ENCODE peak calls at places on chromosomes 1 and 21, in five cellular contexts. Q, Y, O, W and V are unnamed samples. For H3K4me1, the result is how much of the 10 kb centered on the place peaks cover.

GRCh38 chr1:10625554-10625953 is 150.8 kb downstream of the PEX14 start:
- DNase-seq in Q (peak), O (no peak), Y (no peak), W (no peak), V (peak)

GRCh38 chr1:190320952-190321351 is 156.7 kb downstream of the BRINP3 start:
- DNase-seq in W (no peak), Q (no peak), O (no peak), Y (no peak), V (no peak)

GRCh38 chr21:16124397-16125130 is 394.8 kb downstream of the USP25 start:
- DNase-seq in W (no peak), Y (no peak), Q (no peak), O (no peak), V (no peak)

GRCh38 chr21:17238468-17238867 is 274.4 kb upstream of the CXADR start:
- DNase-seq in Y (no peak), W (no peak), O (no peak), Q (no peak), V (no peak)

GRCh38 chr1:64967381-64967780 is 1.0 kb upstream of the JAK1 start:
- DNase-seq in Q (no peak), Y (no peak), W (no peak), O (no peak), V (no peak)

GRCh38 chr1:186022184-186022583 is 288.0 kb downstream of the HMCN1 start:
- DNase-seq in O (no peak), Y (peak), W (no peak), Q (no peak), V (no peak)

GRCh38 chr1:239616686-239617085 is 230.3 kb downstream of the CHRM3 start:
- DNase-seq in W (no peak), Q (no peak), Y (no peak), O (no peak), V (no peak)

GRCh38 chr1:233707153-233707905 is 93.4 kb downstream of the KCNK1 start:
- DNase-seq in Q (no peak), O (no peak), Y (peak), W (peak), V (no peak)

GRCh38 chr1:2611034-2611501 is 21.7 kb downstream of the MMEL1 start:
- DNase-seq in W (no peak), Q (peak), O (no peak), Y (peak), V (peak)

GRCh38 chr1:42690477-42691156 is 8.4 kb downstream of the YBX1 start:
- DNase-seq in Q (no peak), O (no peak), W (no peak), Y (no peak), V (no peak)

GRCh38 chr1:164637461-164638375 is 78.7 kb downstream of the PBX1 start:
- DNase-seq in Q (no peak), O (peak), W (no peak), Y (no peak), V (peak)

GRCh38 chr1:9539829-9540550 is 725 bp downstream of the SLC25A33 start:
- DNase-seq in Y (peak), Q (peak), W (no peak), O (no peak), V (peak)

GRCh38 chr1:41619511-41620364 is 135.3 kb upstream of the EDN2 start:
- DNase-seq in W (no peak), O (peak), Y (no peak), Q (no peak), V (no peak)

GRCh38 chr1:55284856-55285255 is 69.7 kb upstream of the USP24 start:
- DNase-seq in W (peak), Y (peak), O (no peak), Q (no peak), V (peak)

GRCh38 chr1:21553116-21553926 is 44.1 kb downstream of the ALPL start:
- DNase-seq in W (no peak), Q (no peak), O (no peak), Y (no peak), V (no peak)

GRCh38 chr1:61183471-61184034 is 101.2 kb downstream of the NFIA start:
- DNase-seq in Y (no peak), W (no peak), Q (no peak), O (peak), V (peak)

GRCh38 chr21:43208561-43209332 is 39.9 kb downstream of the CRYAA start:
- DNase-seq in O (peak), Q (peak), W (no peak), Y (no peak), V (peak)

GRCh38 chr1:206722751-206723499 is 38.2 kb downstream of the MAPKAPK2 start:
- DNase-seq in W (no peak), Q (peak), O (no peak), Y (no peak), V (peak)

GRCh38 chr1:94863919-94864318 is 43.8 kb downstream of the SLC44A3 start:
- DNase-seq in O (peak), Q (no peak), W (peak), Y (no peak), V (peak)

GRCh38 chr1:182715531-182715930 is 31.1 kb upstream of the RGS8 start:
- DNase-seq in O (no peak), Q (no peak), W (no peak), Y (no peak), V (no peak)

GRCh38 chr1:52970149-52970548 is 43.1 kb downstream of the SCP2 start:
- DNase-seq in Q (no peak), W (no peak), Y (peak), O (no peak), V (no peak)

GRCh38 chr1:65629788-65630187 is 162.9 kb upstream of the PDE4B start:
- DNase-seq in W (no peak), Y (peak), Q (no peak), O (no peak), V (no peak)

GRCh38 chr1:46453449-46453848 is 36.2 kb upstream of the DMBX1 start:
- DNase-seq in Y (no peak), Q (no peak), O (no peak), W (no peak), V (no peak)

GRCh38 chr1:2640626-2641025 is 7.8 kb upstream of the MMEL1 start:
- DNase-seq in O (no peak), W (no peak), Y (no peak), Q (no peak), V (no peak)

GRCh38 chr1:61743432-61743705 is 1.1 kb downstream of the PATJ start:
- DNase-seq in Q (no peak), Y (no peak), O (no peak), W (no peak), V (peak)

GRCh38 chr1:100347009-100347966 is 5.0 kb upstream of the CDC14A start:
- DNase-seq in Y (peak), Q (no peak), O (no peak), W (no peak), V (no peak)

GRCh38 chr21:14889080-14889805 is 175.6 kb downstream of the NRIP1 start:
- DNase-seq in Y (no peak), Q (no peak), O (no peak), W (no peak), V (no peak)

GRCh38 chr1:24385160-24385939 is 28.2 kb downstream of the STPG1 start:
- DNase-seq in Y (peak), Q (no peak), O (peak), W (no peak), V (no peak)

GRCh38 chr1:24096009-24096736 is 15.8 kb downstream of the MYOM3 start:
- DNase-seq in Q (no peak), Y (no peak), O (no peak), W (no peak), V (no peak)

GRCh38 chr1:32742132-32742947 is 39.8 kb upstream of the SYNC start:
- DNase-seq in Q (no peak), W (no peak), O (peak), Y (peak), V (no peak)

GRCh38 chr21:26850116-26850643 is 5.0 kb upstream of the ADAMTS1 start:
- DNase-seq in Y (no peak), O (no peak), W (no peak), Q (no peak), V (no peak)

GRCh38 chr1:188719735-188720134 is 1757.9 kb downstream of the BRINP3 start:
- DNase-seq in Q (no peak), W (no peak), O (no peak), Y (no peak), V (no peak)

GRCh38 chr21:42652527-42653491 is 612 bp upstream of the PDE9A start:
- DNase-seq in Y (peak), O (peak), Q (no peak), W (no peak), V (peak)

GRCh38 chr1:161171696-161172095 is 5.5 kb downstream of the PPOX start:
- DNase-seq in W (no peak), O (no peak), Q (no peak), Y (no peak), V (no peak)

GRCh38 chr1:223557125-223557465 is 108.4 kb downstream of the CAPN8 start:
- DNase-seq in Q (no peak), W (no peak), O (no peak), Y (no peak), V (no peak)

GRCh38 chr1:64041366-64042131 is 161.9 kb upstream of the UBE2U start:
- DNase-seq in Y (no peak), O (no peak), W (no peak), Q (no peak), V (no peak)

GRCh38 chr1:182331412-182331811 is 60.2 kb downstream of the GLUL start:
- DNase-seq in O (no peak), Y (no peak), Q (no peak), W (no peak), V (no peak)

DNA sequence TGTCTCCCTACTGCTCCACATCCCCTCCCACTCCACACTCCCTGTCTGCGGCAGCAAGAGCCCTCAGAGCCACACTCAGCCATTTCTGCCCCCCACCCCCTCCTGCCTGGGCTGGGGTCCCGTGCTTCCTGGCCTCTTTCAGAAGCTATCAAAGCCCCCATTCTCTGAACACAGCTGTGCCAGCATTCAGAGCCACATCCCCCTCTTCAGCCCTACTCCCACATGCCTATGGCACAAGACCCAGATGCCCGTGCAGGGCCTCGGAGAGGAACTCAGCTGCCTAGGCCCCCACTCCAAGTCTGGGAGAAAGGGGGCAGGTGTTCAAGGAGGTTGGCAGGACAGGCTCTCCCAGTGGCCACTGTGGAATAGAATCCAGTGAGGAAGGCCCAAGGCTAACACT is 3.7 kb upstream of the BCAN start:
- DNase-seq in Y (no peak), Q (no peak), O (no peak), W (no peak), V (no peak)
- H3K4me1 ChIP-seq in Y (under half), Q (under half), O (under half), W (under half), V (under half)

GRCh38 chr1:59265622-59266021 is 31.3 kb upstream of the FGGY start:
- DNase-seq in Y (no peak), W (no peak), O (no peak), Q (no peak), V (no peak)

GRCh38 chr1:59258412-59259032 is 38.4 kb upstream of the FGGY start:
- DNase-seq in O (no peak), Y (no peak), Q (no peak), W (no peak), V (no peak)

GRCh38 chr1:59263116-59263515 is 33.8 kb upstream of the FGGY start:
- DNase-seq in O (no peak), Y (no peak), Q (no peak), W (no peak), V (no peak)

GRCh38 chr1:59262631-59263030 is 34.3 kb upstream of the FGGY start:
- DNase-seq in W (no peak), Y (no peak), O (no peak), Q (no peak), V (no peak)

DNA sequence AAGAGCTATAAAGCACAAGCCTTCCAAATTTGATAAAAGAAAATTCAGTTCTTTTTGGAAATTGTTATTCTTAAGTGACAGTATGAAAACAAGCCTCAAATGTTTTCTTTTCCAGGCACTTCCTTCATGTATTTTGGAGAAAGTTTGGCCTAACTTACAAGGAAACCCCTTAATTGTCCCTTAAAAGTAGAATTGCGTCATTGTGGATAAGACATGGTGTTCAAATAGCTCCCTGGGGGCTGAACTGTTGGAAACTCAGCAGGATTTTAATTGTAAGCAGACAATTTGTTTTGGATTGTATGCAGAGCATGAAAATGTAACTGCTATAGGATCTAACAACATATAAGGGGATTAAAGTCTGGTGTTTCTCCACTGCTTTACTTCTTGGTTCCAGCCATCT is 35.4 kb upstream of the FGGY start:
- DNase-seq in Q (no peak), O (no peak), W (no peak), Y (no peak), V (no peak)
- TF ChIP-seq POLR2AphosphoS5 in Q (no peak), O (peak), W (no peak), Y (no peak), V (peak)

GRCh38 chr1:172350781-172351180 is 69.7 kb upstream of the C1orf105 start:
- DNase-seq in O (no peak), Y (no peak), W (no peak), Q (no peak), V (no peak)
- H3K27ac ChIP-seq in O (no peak), Y (no peak), W (peak), Q (no peak), V (no peak)

GRCh38 chr1:159921251-159921650 is 4.1 kb downstream of the TAGLN2 start:
- DNase-seq in W (no peak), Y (no peak), O (no peak), Q (no peak), V (no peak)

GRCh38 chr1:159921700-159922498 is 3.4 kb downstream of the TAGLN2 start:
- DNase-seq in O (no peak), Q (peak), Y (peak), W (no peak), V (no peak)

GRCh38 chr1:159920202-159920601 is 5.1 kb downstream of the TAGLN2 start:
- DNase-seq in O (no peak), W (no peak), Q (peak), Y (no peak), V (no peak)

GRCh38 chr1:159919236-159919865 is 6.0 kb downstream of the TAGLN2 start:
- DNase-seq in O (no peak), Y (no peak), Q (no peak), W (no peak), V (no peak)

DNA sequence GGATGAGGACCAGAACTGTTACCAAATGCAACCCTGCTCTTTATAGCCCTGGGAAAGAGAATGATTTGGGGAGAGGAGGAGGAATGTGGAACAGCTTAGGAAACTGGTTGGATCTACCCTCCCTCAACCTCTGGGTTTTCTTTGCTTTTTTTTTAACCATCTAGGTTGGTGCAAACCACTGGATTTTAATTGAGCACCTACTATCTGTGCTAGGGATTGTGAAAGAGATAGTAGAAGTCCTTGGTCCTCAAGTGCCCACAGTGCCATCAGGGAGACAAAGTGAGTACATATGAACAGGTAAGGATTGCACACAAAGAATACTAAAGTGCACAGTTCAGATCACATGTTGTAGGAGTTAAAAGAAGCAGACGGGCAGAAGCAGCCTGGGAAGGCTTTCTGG is 4.7 kb downstream of the TAGLN2 start:
- DNase-seq in Y (no peak), Q (no peak), W (no peak), O (no peak), V (no peak)
- H3K4me1 ChIP-seq in Y (under half), Q (half or more), W (half or more), O (under half), V (under half)

GRCh38 chr1:34851431-34852105 is 8.0 kb downstream of the SMIM12 start:
- DNase-seq in Q (no peak), O (no peak), W (no peak), Y (no peak), V (peak)

GRCh38 chr1:34847094-34847493 is 12.5 kb downstream of the SMIM12 start:
- DNase-seq in W (no peak), O (no peak), Q (no peak), Y (no peak), V (peak)

GRCh38 chr1:34852677-34853217 is 6.8 kb downstream of the SMIM12 start:
- DNase-seq in Y (peak), W (peak), O (peak), Q (peak), V (peak)

GRCh38 chr1:34846265-34846664 is 13.3 kb downstream of the SMIM12 start:
- DNase-seq in O (no peak), W (no peak), Q (no peak), Y (no peak), V (peak)

GRCh38 chr1:34850382-34850781 is 9.2 kb downstream of the SMIM12 start:
- DNase-seq in Q (no peak), W (no peak), Y (no peak), O (no peak), V (no peak)
- TF ChIP-seq POLR2AphosphoS5 in Q (no peak), W (no peak), Y (no peak), O (no peak), V (no peak)

DNA sequence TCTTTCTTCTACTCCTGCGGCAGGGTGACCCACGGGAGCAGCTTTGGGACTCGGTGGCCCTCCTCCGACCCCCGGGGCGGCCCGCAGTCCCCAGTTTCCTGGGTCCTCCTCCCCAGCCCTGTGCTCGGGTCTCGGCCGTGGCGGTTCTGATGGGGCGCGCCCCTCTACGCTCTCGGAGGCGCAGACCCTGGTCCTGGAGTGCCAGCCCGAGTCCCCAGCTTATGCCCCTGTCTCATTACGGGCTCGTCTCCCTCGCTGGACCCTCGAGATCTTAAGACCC is 430 bp downstream of the BTG2 start:
- DNase-seq in O (no peak), Y (no peak), Q (no peak), W (no peak), V (peak)
- H3K27ac ChIP-seq in O (peak), Y (peak), Q (peak), W (peak), V (peak)

DNA sequence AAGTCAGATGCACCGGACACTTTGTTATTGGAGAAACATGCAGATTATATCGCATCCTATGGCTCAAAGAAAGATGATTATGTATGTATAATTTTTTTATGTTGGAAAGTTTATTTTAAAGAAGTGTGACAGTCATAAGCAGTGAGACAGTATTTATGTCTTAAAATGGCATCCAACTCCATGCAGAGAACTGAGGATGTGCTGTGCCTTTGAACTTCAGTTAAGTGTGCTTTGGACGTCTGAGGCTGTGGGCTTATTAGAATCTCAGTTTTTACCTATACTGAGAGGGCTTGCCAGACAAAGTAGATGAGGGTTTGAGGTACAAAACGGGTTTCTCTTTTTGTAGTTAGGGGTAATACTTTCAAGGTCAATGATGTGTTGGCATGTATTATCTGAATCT is 1.5 kb downstream of the RABGGTB start:
- DNase-seq in W (no peak), Q (no peak), Y (no peak), O (no peak), V (no peak)
- H3K4me1 ChIP-seq in W (under half), Q (half or more), Y (under half), O (under half), V (under half)

DNA sequence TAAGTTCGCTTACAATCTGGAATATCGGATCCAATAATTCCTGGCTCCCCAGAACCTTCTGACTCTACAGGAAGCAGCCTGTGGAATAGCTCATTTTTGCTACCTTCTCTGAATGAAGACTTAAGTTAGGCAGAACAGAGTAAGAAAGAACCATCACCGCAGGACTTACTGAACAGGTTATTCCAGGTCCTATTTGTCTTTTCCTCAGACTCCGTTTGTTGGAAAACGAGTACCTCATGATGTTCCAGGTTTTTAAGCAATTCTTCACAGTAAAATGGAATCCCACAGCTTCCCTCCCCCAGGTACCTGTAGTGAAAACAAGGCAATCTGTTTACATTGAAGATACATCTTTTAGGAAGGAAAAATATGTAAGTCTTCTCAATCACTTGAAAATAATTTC is 59.8 kb downstream of the ADCY10 start:
- DNase-seq in Y (no peak), O (no peak), W (no peak), Q (no peak), V (no peak)
- TF ChIP-seq POLR2AphosphoS5 in Y (no peak), O (no peak), W (no peak), Q (no peak), V (no peak)

GRCh38 chr1:216076751-216077150 is 346.5 kb downstream of the USH2A start:
- DNase-seq in Y (no peak), W (no peak), O (no peak), Q (no peak), V (no peak)

GRCh38 chr1:216075339-216075738 is 347.9 kb downstream of the USH2A start:
- DNase-seq in Q (no peak), O (no peak), Y (no peak), W (no peak), V (no peak)

GRCh38 chr1:216074196-216074595 is 349.1 kb downstream of the USH2A start:
- DNase-seq in O (no peak), Y (no peak), W (no peak), Q (no peak), V (no peak)

DNA sequence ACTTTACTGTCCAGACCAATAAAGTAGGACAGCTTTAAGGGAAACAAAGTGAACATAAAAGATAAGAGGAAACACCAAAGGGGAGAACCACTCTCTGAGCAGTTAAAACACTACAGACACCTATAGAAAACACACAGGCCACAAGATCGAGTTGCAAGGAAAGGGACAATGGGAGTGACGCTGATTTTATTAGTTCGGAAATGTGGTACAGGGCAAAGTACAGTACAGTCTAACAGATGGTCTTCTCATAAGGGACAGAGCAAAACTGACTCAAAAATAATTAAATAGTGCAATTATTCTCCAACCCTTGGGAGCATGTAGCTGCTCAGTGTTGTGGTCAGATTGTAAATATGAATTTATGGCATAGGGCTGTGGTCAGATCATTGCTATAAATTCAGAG is 352.0 kb downstream of the USH2A start:
- DNase-seq in O (no peak), Q (no peak), Y (no peak), W (no peak), V (no peak)
- H3K27ac ChIP-seq in O (no peak), Q (no peak), Y (no peak), W (no peak), V (no peak)